ENCODE peak calls at places on chromosomes 13 and 19, in six cellular contexts. B is thoracic aorta; E is CD8-positive, alpha-beta T cell; Q is tibial artery; N is psoas muscle; L is iPS DF 6.9. Y is an unnamed sample.
A peak's percentile ranks its signal among the peaks of the same experiment; 100 is the strongest.

GRCh38 chr19:46659151-46660007 is 1.6 kb downstream of the DACT3 start:
- DNase-seq in E (no peak), B (no peak), Q (peak; percentile 85), N (no peak), L (no peak), Y (no peak)

GRCh38 chr19:50772408-50773311 is 2.4 kb downstream of the GPR32 start:
- DNase-seq in Q (no peak), E (no peak), N (no peak), B (no peak), L (no peak), Y (no peak)

GRCh38 chr19:47661161-47661560 is 52.1 kb upstream of the EHD2 start:
- DNase-seq in N (peak; percentile 79), Q (peak; percentile 77), B (no peak), L (no peak), E (no peak), Y (no peak)

GRCh38 chr19:32823747-32824102 is 45.8 kb downstream of the SLC7A9 start:
- DNase-seq in L (no peak), B (no peak), E (no peak), N (no peak), Q (no peak), Y (no peak)

GRCh38 chr19:35213678-35214632 is 14.6 kb downstream of the FAM187B start:
- DNase-seq in L (no peak), N (peak; percentile 37), B (peak; percentile 31), E (peak; percentile 60), Q (peak; percentile 76), Y (peak; percentile 73)

GRCh38 chr13:21833921-21834320 is 163.0 kb downstream of the FGF9 start:
- DNase-seq in B (no peak), E (no peak), N (no peak), Q (no peak), L (no peak), Y (no peak)

GRCh38 chr19:16455489-16455888 is 16.3 kb downstream of the EPS15L1 start:
- DNase-seq in E (no peak), Q (no peak), L (no peak), N (no peak), B (no peak), Y (no peak)

GRCh38 chr19:53467503-53468262 is at the start of gene ZNF813:
- DNase-seq in Q (peak; percentile 97), N (peak; percentile 93), E (peak; percentile 93), B (peak; percentile 89), L (peak; percentile 77), Y (peak; percentile 95)

GRCh38 chr19:897442-898039 is 4.3 kb downstream of the RNU6-9 start:
- DNase-seq in B (no peak), E (no peak), L (no peak), N (peak; percentile 11), Q (no peak), Y (no peak)

GRCh38 chr19:2041436-2041685 is 9.7 kb downstream of the MKNK2 start:
- DNase-seq in B (no peak), E (no peak), L (no peak), Q (no peak), N (no peak), Y (no peak)
- H3K4me1 ChIP-seq in B (peaks cover 20% of the 10 kb centered on the region), E (peaks cover 49% of the 10 kb centered on the region), L (peaks cover 5% of the 10 kb centered on the region), Q (peaks cover 56% of the 10 kb centered on the region), N (peaks cover 69% of the 10 kb centered on the region), Y (peaks cover 44% of the 10 kb centered on the region)

GRCh38 chr19:38675611-38676010 is 28.2 kb downstream of the ACTN4 start:
- DNase-seq in E (no peak), B (no peak), L (no peak), N (no peak), Q (no peak), Y (no peak)

GRCh38 chr19:38676023-38676877 is 28.8 kb downstream of the ACTN4 start:
- DNase-seq in N (no peak), E (no peak), Q (no peak), B (no peak), L (no peak), Y (no peak)

GRCh38 chr19:38678891-38679494 is 31.5 kb downstream of the ACTN4 start:
- DNase-seq in N (no peak), E (no peak), B (no peak), Q (no peak), L (no peak), Y (no peak)

GRCh38 chr19:38678217-38678890 is 30.9 kb downstream of the ACTN4 start:
- DNase-seq in Q (no peak), L (no peak), E (no peak), N (no peak), B (no peak), Y (no peak)

GRCh38 chr19:38676878-38677646 is 29.6 kb downstream of the ACTN4 start:
- DNase-seq in E (no peak), N (no peak), Q (no peak), L (no peak), B (no peak), Y (no peak)
- H3K4me1 ChIP-seq in E (peaks cover 28% of the 10 kb centered on the region), N (peaks cover 91% of the 10 kb centered on the region), Q (peaks cover 85% of the 10 kb centered on the region), L (peaks cover 3% of the 10 kb centered on the region), B (peaks cover 47% of the 10 kb centered on the region), Y (peaks cover 37% of the 10 kb centered on the region)

DNA sequence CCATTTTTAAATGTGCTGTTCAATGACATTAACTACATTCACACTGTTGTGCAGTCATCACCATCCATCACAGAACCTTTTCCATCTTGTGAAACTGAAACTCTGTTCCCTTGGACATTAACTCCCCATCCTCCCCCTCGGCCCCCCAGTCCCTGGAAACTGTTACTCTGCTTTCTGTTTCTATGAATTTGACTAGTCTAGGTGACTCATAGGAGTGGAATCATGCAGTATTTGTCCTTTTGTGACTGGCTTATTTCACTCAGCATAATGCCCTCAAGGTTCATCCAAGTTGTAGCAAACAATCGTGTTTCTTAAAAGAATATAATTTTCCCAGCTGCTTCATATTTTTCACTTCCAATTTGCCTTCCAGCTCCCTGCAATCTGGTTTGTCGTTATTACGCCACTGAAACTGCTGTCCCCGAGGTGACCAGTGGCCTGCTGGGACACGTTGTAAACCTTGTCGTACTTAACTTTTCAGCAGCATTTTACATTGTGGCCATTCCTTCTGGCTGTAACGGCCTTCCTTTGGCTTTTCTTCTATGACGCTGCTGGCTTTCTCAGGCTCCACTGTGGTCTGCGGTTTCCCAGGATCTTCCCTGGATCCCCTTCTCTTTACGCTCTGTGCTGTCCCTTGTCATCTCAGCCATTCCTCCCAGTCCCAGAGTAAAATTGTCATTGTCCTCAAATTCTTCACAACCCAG is 74.0 kb downstream of the DHRS12 start:
- DNase-seq in E (no peak), N (peak; percentile 69), Q (peak; percentile 80), B (peak; percentile 28), L (no peak), Y (no peak)
- H3K4me1 ChIP-seq in E (no peaks in the 10 kb centered on the region), N (peaks cover 4% of the 10 kb centered on the region), Q (peaks cover 44% of the 10 kb centered on the region), B (peaks cover 33% of the 10 kb centered on the region), L (peaks cover 1% of the 10 kb centered on the region), Y (peaks cover 7% of the 10 kb centered on the region)

GRCh38 chr19:5047251-5047935 is 78.5 kb downstream of the KDM4B start:
- DNase-seq in Q (no peak), B (no peak), N (no peak), L (no peak), E (no peak), Y (no peak)

GRCh38 chr19:5042556-5042955 is 73.6 kb downstream of the KDM4B start:
- DNase-seq in B (no peak), L (no peak), N (no peak), Q (no peak), E (no peak), Y (no peak)

GRCh38 chr19:5045956-5046338 is 77.0 kb downstream of the KDM4B start:
- DNase-seq in L (no peak), Q (no peak), B (no peak), N (no peak), E (no peak), Y (no peak)

GRCh38 chr19:5046339-5047039 is 77.6 kb downstream of the KDM4B start:
- DNase-seq in L (no peak), Q (peak; percentile 83), E (no peak), N (peak; percentile 23), B (no peak), Y (peak; percentile 69)

GRCh38 chr19:5045015-5045414 is 76.1 kb downstream of the KDM4B start:
- DNase-seq in B (no peak), E (no peak), N (no peak), L (no peak), Q (no peak), Y (no peak)
- H3K4me1 ChIP-seq in B (peaks cover 29% of the 10 kb centered on the region), E (peaks cover 5% of the 10 kb centered on the region), N (peaks cover 35% of the 10 kb centered on the region), L (peaks cover 4% of the 10 kb centered on the region), Q (peaks cover 40% of the 10 kb centered on the region), Y (peaks cover 13% of the 10 kb centered on the region)

GRCh38 chr13:74217816-74218215 is 83.6 kb upstream of the KLF12 start:
- DNase-seq in L (no peak), Q (no peak), N (no peak), B (no peak), E (no peak), Y (no peak)

GRCh38 chr13:74218291-74218690 is 84.1 kb upstream of the KLF12 start:
- DNase-seq in L (no peak), Q (no peak), N (no peak), B (no peak), E (no peak), Y (no peak)

GRCh38 chr13:74214321-74214720 is 80.1 kb upstream of the KLF12 start:
- DNase-seq in L (no peak), N (no peak), Q (no peak), B (no peak), E (no peak), Y (no peak)

GRCh38 chr13:74219571-74219970 is 85.4 kb upstream of the KLF12 start:
- DNase-seq in Q (no peak), E (no peak), B (no peak), N (no peak), L (no peak), Y (no peak)

GRCh38 chr13:74215420-74215819 is 81.2 kb upstream of the KLF12 start:
- DNase-seq in E (no peak), Q (no peak), L (no peak), N (no peak), B (no peak), Y (no peak)
- H3K4me1 ChIP-seq in E (no peaks in the 10 kb centered on the region), Q (no peaks in the 10 kb centered on the region), L (no peaks in the 10 kb centered on the region), N (no peaks in the 10 kb centered on the region), B (peaks cover 4% of the 10 kb centered on the region), Y (no peaks in the 10 kb centered on the region)